ENCODE peak calls at places on chromosomes 1 and 21, in ten cellular contexts. I is fibroblast of pulmonary artery, N is thyroid gland, F is suprapubic skin, O is cardiac fibroblast, X is brain microvascular endothelial cell, M is lung, Y is astrocyte of the spinal cord, T is upper lobe of right lung, V is kidney. D is an unnamed sample.
A peak's percentile ranks its signal among the peaks of the same experiment; 100 is the strongest.

GRCh38 chr21:42471716-42472330 is 24.2 kb downstream of the RSPH1 start:
- DNase-seq in I (no peak), N (no peak), F (no peak), O (no peak), X (no peak), M (no peak), Y (no peak), T (no peak), V (peak; percentile 48), D (no peak)

GRCh38 chr1:172697463-172698100 is 38.7 kb downstream of the FASLG start:
- DNase-seq in I (no peak), N (no peak), F (no peak), O (no peak), X (no peak), M (no peak), Y (no peak), T (no peak), V (no peak), D (no peak)

GRCh38 chr1:218430802-218431201 is 85.7 kb downstream of the TGFB2 start:
- DNase-seq in I (peak; percentile 84), N (no peak), F (no peak), O (peak; percentile 68), X (no peak), M (no peak), Y (no peak), T (no peak), V (no peak), D (peak; percentile 44)

GRCh38 chr1:215140135-215140534 is 57.6 kb downstream of the KCNK2 start:
- DNase-seq in I (no peak), N (no peak), F (no peak), O (no peak), X (no peak), M (no peak), Y (no peak), T (no peak), V (no peak), D (no peak)

GRCh38 chr1:227437495-227438008 is 119.3 kb upstream of the CDC42BPA start:
- DNase-seq in I (peak; percentile 84), N (no peak), F (no peak), O (peak; percentile 83), X (peak; percentile 31), M (no peak), Y (peak; percentile 68), T (no peak), V (no peak), D (peak; percentile 79)

GRCh38 chr1:78247079-78247478 is 201.3 kb downstream of the GIPC2 start:
- DNase-seq in I (no peak), N (no peak), F (no peak), O (no peak), X (no peak), M (no peak), Y (no peak), T (no peak), V (no peak), D (no peak)

GRCh38 chr21:37821791-37822450 is 94.3 kb downstream of the KCNJ6 start:
- DNase-seq in I (no peak), N (no peak), F (no peak), O (peak; percentile 42), X (peak; percentile 34), M (no peak), Y (no peak), T (no peak), V (no peak), D (peak; percentile 18)

GRCh38 chr1:149915429-149916192 is 2.0 kb downstream of the SV2A start:
- DNase-seq in I (no peak), N (no peak), F (no peak), O (no peak), X (no peak), M (no peak), Y (no peak), T (no peak), V (no peak), D (no peak)

GRCh38 chr1:56820755-56821461 is 1.7 kb upstream of the FYB2 start:
- DNase-seq in I (peak; percentile 78), N (peak; percentile 77), F (peak; percentile 77), O (peak; percentile 83), X (peak; percentile 79), M (peak; percentile 84), Y (peak; percentile 74), T (peak; percentile 88), V (peak; percentile 83), D (peak; percentile 82)

GRCh38 chr1:2129256-2129943 is 65.2 kb downstream of the FAAP20 start:
- DNase-seq in I (no peak), N (no peak), F (no peak), O (no peak), X (no peak), M (no peak), Y (no peak), T (peak; percentile 62), V (peak; percentile 20), D (no peak)

GRCh38 chr1:219266524-219266923 is 92.8 kb downstream of the LYPLAL1 start:
- DNase-seq in I (no peak), N (no peak), F (no peak), O (no peak), X (no peak), M (no peak), Y (no peak), T (no peak), V (no peak), D (no peak)

GRCh38 chr1:67376381-67376780 is 53.8 kb downstream of the SERBP1 start:
- DNase-seq in I (no peak), N (no peak), F (no peak), O (no peak), X (no peak), M (no peak), Y (no peak), T (no peak), V (no peak), D (no peak)

GRCh38 chr1:205689479-205689878 is 9.2 kb upstream of the SLC45A3 start:
- DNase-seq in I (no peak), N (no peak), F (no peak), O (no peak), X (no peak), M (no peak), Y (no peak), T (no peak), V (no peak), D (no peak)

GRCh38 chr1:8059161-8059622 is 33.1 kb upstream of the ERRFI1 start:
- DNase-seq in I (peak; percentile 85), N (no peak), F (no peak), O (peak; percentile 88), X (peak; percentile 94), M (no peak), Y (peak; percentile 73), T (no peak), V (no peak), D (peak; percentile 97)

DNA sequence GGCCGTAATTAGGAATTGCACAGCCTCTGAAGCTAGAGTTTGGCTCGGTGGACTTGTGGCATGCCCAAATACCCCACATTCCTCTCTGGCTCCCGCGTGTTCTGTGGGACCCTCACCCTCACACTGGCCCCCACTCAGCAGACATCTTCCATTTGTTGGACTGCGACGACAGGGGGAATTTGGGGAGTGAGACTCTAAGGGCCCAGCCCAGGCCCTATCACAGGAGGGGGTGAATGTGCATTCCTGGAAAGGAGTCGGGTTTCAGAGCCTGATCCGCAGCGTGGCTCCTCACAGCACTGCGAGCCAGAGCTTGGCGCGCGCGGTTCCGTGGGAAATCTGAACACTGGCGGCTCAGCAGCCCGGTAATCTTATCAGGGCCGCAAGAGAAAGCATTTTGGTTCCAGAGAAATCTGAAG is 5.2 kb downstream of the RCSD1 start:
- DNase-seq in I (peak; percentile 54), N (no peak), F (no peak), O (no peak), X (peak; percentile 58), M (no peak), Y (no peak), T (no peak), V (peak; percentile 76), D (peak; percentile 84)
- H3K4me3 ChIP-seq in I (no peak overlapping the region), N (no peak overlapping the region), F (no peak overlapping the region), O (no peak overlapping the region), X (no peak overlapping the region), M (no peak overlapping the region), Y (no peak overlapping the region), T (no peak overlapping the region), V (no peak overlapping the region), D (no peak overlapping the region)

DNA sequence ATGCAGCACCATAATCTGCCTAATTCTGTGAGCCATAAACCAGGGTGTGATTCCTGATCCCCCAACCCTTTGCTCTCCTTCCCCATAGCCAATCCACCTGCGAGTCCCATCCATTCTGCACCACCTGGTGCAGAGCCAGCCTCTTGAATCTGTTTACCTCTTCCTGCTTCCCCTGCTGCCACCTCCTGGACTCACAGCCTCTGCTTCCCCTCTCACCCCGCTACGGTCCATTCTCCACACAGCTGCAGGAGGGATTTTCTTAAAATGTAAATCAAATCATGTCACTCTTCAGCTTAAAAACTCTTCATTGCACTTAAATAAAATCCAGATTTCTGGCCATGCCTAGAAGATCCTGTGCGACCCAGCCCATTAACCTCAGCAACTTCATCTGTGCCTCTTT is 186.7 kb downstream of the FOXD2 start:
- DNase-seq in I (no peak), N (peak; percentile 24), F (no peak), O (no peak), X (no peak), M (peak; percentile 27), Y (no peak), T (no peak), V (no peak), D (no peak)
- TF ChIP-seq CTCF in I (no peak), N (no peak), F (no peak), O (no peak), X (peak; percentile 37), M (no peak), Y (peak; percentile 2), T (peak; percentile 25), V (peak; percentile 42), D (no peak)

GRCh38 chr1:86706018-86706417 is 1.6 kb downstream of the SH3GLB1 start:
- DNase-seq in I (no peak), N (no peak), F (no peak), O (peak; percentile 17), X (no peak), M (no peak), Y (no peak), T (no peak), V (no peak), D (peak; percentile 13)

GRCh38 chr1:86704456-86704971 is at the start of gene SH3GLB1:
- DNase-seq in I (peak; percentile 90), N (peak; percentile 87), F (peak; percentile 92), O (peak; percentile 89), X (peak; percentile 77), M (peak; percentile 89), Y (peak; percentile 91), T (peak; percentile 95), V (peak; percentile 96), D (peak; percentile 89)

GRCh38 chr1:86704972-86705632 is 726 bp downstream of the SH3GLB1 start:
- DNase-seq in I (peak; percentile 70), N (peak; percentile 54), F (peak; percentile 83), O (peak; percentile 71), X (peak; percentile 44), M (peak; percentile 63), Y (peak; percentile 71), T (no peak), V (peak; percentile 83), D (peak; percentile 63)

GRCh38 chr1:86703696-86704455 is 500 bp upstream of the SH3GLB1 start:
- DNase-seq in I (no peak), N (no peak), F (peak; percentile 66), O (no peak), X (no peak), M (peak; percentile 38), Y (no peak), T (no peak), V (no peak), D (peak; percentile 24)

GRCh38 chr1:86705633-86705985 is 1.2 kb downstream of the SH3GLB1 start:
- DNase-seq in I (peak; percentile 29), N (peak; percentile 9), F (no peak), O (peak; percentile 44), X (no peak), M (no peak), Y (no peak), T (no peak), V (no peak), D (peak; percentile 22)
- H3K4me3 ChIP-seq in I (peak overlapping the region; percentile 87), N (no peak overlapping the region), F (peak overlapping the region; percentile 90), O (peak overlapping the region; percentile 82), X (peak overlapping the region; percentile 81), M (peak overlapping the region; percentile 92), Y (peak overlapping the region; percentile 91), T (peak overlapping the region; percentile 81), V (peak overlapping the region; percentile 86), D (peak overlapping the region; percentile 94)

GRCh38 chr1:154807048-154807591 is 63.0 kb downstream of the KCNN3 start:
- DNase-seq in I (no peak), N (no peak), F (no peak), O (no peak), X (no peak), M (no peak), Y (no peak), T (no peak), V (no peak), D (no peak)
- TF ChIP-seq CTCF in I (no peak), N (no peak), F (no peak), O (no peak), X (no peak), M (no peak), Y (no peak), T (no peak), V (no peak), D (no peak)